ENCODE peak calls at places on chromosome 4, in six cellular contexts. J, P, G, B, M and D are unnamed samples.

GRCh38 chr4:141637565-141637964 is 1.2 kb downstream of the IL15 start:
- DNase-seq in P (peak; percentile 37), B (no peak), J (no peak), M (no peak), G (no peak), D (no peak)

GRCh38 chr4:95304898-95305297 is 243.9 kb downstream of the UNC5C start:
- DNase-seq in M (no peak), P (peak; percentile 65), B (no peak), J (peak; percentile 30), G (peak; percentile 7), D (peak; percentile 59)

GRCh38 chr4:97370581-97370980 is 772.7 kb downstream of the STPG2 start:
- DNase-seq in B (no peak), J (no peak), M (no peak), P (no peak), G (no peak), D (no peak)

GRCh38 chr4:18508801-18509200 is 487.2 kb upstream of the LCORL start:
- DNase-seq in G (no peak), P (no peak), B (no peak), J (no peak), M (no peak), D (no peak)

GRCh38 chr4:1459664-1460511 is 53.6 kb upstream of the NKX1-1 start:
- DNase-seq in M (no peak), J (no peak), P (no peak), G (no peak), B (peak; percentile 35), D (no peak)

GRCh38 chr4:156493858-156494257 is 477.7 kb downstream of the PDGFC start:
- DNase-seq in P (no peak), J (no peak), B (no peak), M (no peak), G (peak; percentile 16), D (no peak)

GRCh38 chr4:108172780-108173598 is 4.3 kb upstream of the LEF1 start:
- DNase-seq in M (no peak), B (peak; percentile 52), G (no peak), P (peak; percentile 67), J (peak; percentile 58), D (peak; percentile 21)

GRCh38 chr4:3708103-3708510 is 58.1 kb upstream of the ADRA2C start:
- DNase-seq in P (no peak), M (no peak), G (no peak), B (no peak), J (no peak), D (no peak)

GRCh38 chr4:185835814-185836213 is 23.8 kb upstream of the SORBS2 start:
- DNase-seq in P (no peak), G (no peak), J (no peak), M (no peak), B (no peak), D (no peak)

GRCh38 chr4:127759228-127759820 is 22.8 kb upstream of the HSPA4L start:
- DNase-seq in G (no peak), B (no peak), J (no peak), P (no peak), M (no peak), D (no peak)

GRCh38 chr4:127501103-127501502 is 131.7 kb upstream of the INTU start:
- DNase-seq in G (peak; percentile 42), P (no peak), B (no peak), J (no peak), M (no peak), D (no peak)

GRCh38 chr4:164949448-164950118 is 27.9 kb downstream of the TRIM61 start:
- DNase-seq in G (no peak), J (no peak), B (peak; percentile 62), P (no peak), M (no peak), D (no peak)

GRCh38 chr4:79852305-79852730 is 220.7 kb downstream of the ANTXR2 start:
- DNase-seq in G (peak; percentile 81), J (no peak), B (peak; percentile 32), M (no peak), P (peak; percentile 90), D (no peak)

GRCh38 chr4:98995183-98996055 is at the start of gene METAP1:
- DNase-seq in P (peak; percentile 93), G (peak; percentile 92), J (peak; percentile 91), B (peak; percentile 97), M (peak; percentile 93), D (peak; percentile 93)
- H3K4ac ChIP-seq in P (peak within 1 kb of the TSS; percentile 77), G (peak within 1 kb of the TSS; percentile 95), J (peak within 1 kb of the TSS; percentile 5), B (no peak within 1 kb of the TSS), M (peak within 1 kb of the TSS; percentile 97), D (peak within 1 kb of the TSS; percentile 97)

GRCh38 chr4:11730545-11730944 is 301.9 kb upstream of the HS3ST1 start:
- DNase-seq in B (no peak), P (no peak), M (no peak), G (no peak), J (no peak), D (no peak)
- H3K9me3 ChIP-seq in B (no peaks in the 10 kb centered on the region), P (no peaks in the 10 kb centered on the region), M (no peaks in the 10 kb centered on the region), G (no peaks in the 10 kb centered on the region), J (no peaks in the 10 kb centered on the region), D (no peaks in the 10 kb centered on the region)

GRCh38 chr4:10123227-10124101 is 6.9 kb upstream of the WDR1 start:
- DNase-seq in P (no peak), M (no peak), B (peak; percentile 58), J (no peak), G (peak; percentile 22), D (no peak)
- H3K27ac ChIP-seq in P (peak overlapping the region; percentile 6), M (peak overlapping the region; percentile 10), B (no peak overlapping the region), J (no peak overlapping the region), G (no peak overlapping the region), D (no peak overlapping the region)

GRCh38 chr4:136861081-136861480 is 671.2 kb downstream of the PCDH18 start:
- DNase-seq in P (no peak), J (no peak), B (no peak), M (no peak), G (peak; percentile 9), D (no peak)

GRCh38 chr4:136858911-136859310 is 673.4 kb downstream of the PCDH18 start:
- DNase-seq in B (no peak), G (no peak), M (no peak), J (no peak), P (no peak), D (no peak)

DNA sequence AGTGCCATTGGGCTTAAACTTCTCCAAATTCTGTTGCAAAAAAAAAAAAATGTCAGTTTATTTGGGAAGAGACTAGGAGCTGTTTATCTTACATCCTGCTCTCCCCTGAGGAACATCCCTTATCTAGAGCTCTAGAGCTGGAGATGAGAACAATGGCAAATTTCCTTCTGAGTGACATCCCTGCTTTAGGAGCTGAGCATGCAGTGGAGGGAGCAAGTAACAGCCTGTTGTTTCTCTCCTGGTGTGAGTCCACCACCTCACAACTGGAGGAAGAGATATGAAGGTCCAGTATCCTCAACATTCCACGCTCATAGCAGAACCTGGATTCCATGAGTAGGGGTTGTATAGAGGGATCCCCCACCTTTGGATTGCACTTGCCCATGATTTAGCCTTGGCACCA is 676.4 kb downstream of the PCDH18 start:
- DNase-seq in J (no peak), M (no peak), B (no peak), G (no peak), P (no peak), D (no peak)
- H3K4ac ChIP-seq in J (no peak overlapping the region), M (no peak overlapping the region), B (no peak overlapping the region), G (no peak overlapping the region), P (no peak overlapping the region), D (no peak overlapping the region)

GRCh38 chr4:69471639-69472038 is 24.1 kb downstream of the UGT2B4 start:
- DNase-seq in B (no peak), J (no peak), P (no peak), G (no peak), M (no peak), D (no peak)
- H3K9me3 ChIP-seq in B (no peaks in the 10 kb centered on the region), J (no peaks in the 10 kb centered on the region), P (no peaks in the 10 kb centered on the region), G (peaks cover 1% of the 10 kb centered on the region), M (no peaks in the 10 kb centered on the region), D (no peaks in the 10 kb centered on the region)